ENCODE peak calls at places on chromosomes 7 and 10, in four cellular contexts. D is A549, T is HepG2, J is K562. N is an unnamed sample.

GRCh38 chr7:372939-373791 is 83.2 kb downstream of the FOXL3 start:
- DNase-seq in J (no peak), D (no peak), T (peak; percentile 92), N (peak; percentile 18)

GRCh38 chr10:70404906-70405824 is 1.2 kb downstream of the EIF4EBP2 start:
- DNase-seq in J (peak; percentile 48), D (peak; percentile 81), T (peak; percentile 83), N (peak; percentile 26)

GRCh38 chr7:151818674-151819519 is 58.0 kb downstream of the PRKAG2 start:
- DNase-seq in T (no peak), D (no peak), J (no peak), N (no peak)

GRCh38 chr7:155206286-155207020 is 91.2 kb upstream of the INSIG1 start:
- DNase-seq in T (no peak), J (peak; percentile 71), D (no peak), N (no peak)

GRCh38 chr7:98879198-98879988 is 1.1 kb downstream of the TRRAP start:
- DNase-seq in D (peak; percentile 51), J (peak; percentile 42), T (peak; percentile 72), N (no peak)

GRCh38 chr7:17521437-17521836 is 223.0 kb downstream of the AHR start:
- DNase-seq in J (no peak), T (no peak), D (no peak), N (no peak)

GRCh38 chr10:94630017-94630688 is 53.4 kb upstream of the CYP2C18 start:
- DNase-seq in D (peak; percentile 43), T (peak; percentile 21), J (peak; percentile 12), N (no peak)

GRCh38 chr7:46945328-46945727 is 636.6 kb downstream of the TNS3 start:
- DNase-seq in T (no peak), D (no peak), J (no peak), N (no peak)

GRCh38 chr7:22841954-22842353 is 19.3 kb upstream of the TOMM7 start:
- DNase-seq in D (no peak), T (no peak), J (no peak), N (peak; percentile 28)

GRCh38 chr7:92827464-92827863 is 8.9 kb downstream of the CDK6 start:
- DNase-seq in T (no peak), J (no peak), D (peak; percentile 27), N (no peak)

GRCh38 chr10:92290076-92290836 is 622 bp downstream of the CPEB3 start:
- DNase-seq in J (peak; percentile 15), T (peak; percentile 23), D (peak; percentile 43), N (no peak)

GRCh38 chr7:57867884-57868701 is 418.1 kb downstream of the ZNF716 start:
- DNase-seq in J (no peak), T (no peak), D (peak; percentile 10), N (no peak)

GRCh38 chr7:110544199-110544598 is 546.7 kb upstream of the LRRN3 start:
- DNase-seq in T (no peak), J (no peak), D (no peak), N (no peak)

GRCh38 chr10:46787321-46787615 is 124.0 kb upstream of the PTPN20 start:
- DNase-seq in J (peak; percentile 3), D (peak; percentile 46), T (peak; percentile 24), N (no peak)

GRCh38 chr7:876077-876971 is at the start of gene GET4:
- DNase-seq in D (peak; percentile 96), J (peak; percentile 89), T (peak; percentile 65), N (peak; percentile 97)

GRCh38 chr7:101442426-101443070 is 79.9 kb downstream of the COL26A1 start:
- DNase-seq in T (no peak), D (no peak), J (no peak), N (no peak)

GRCh38 chr7:30727061-30727945 is 24.6 kb upstream of the INMT start:
- DNase-seq in J (no peak), T (no peak), D (no peak), N (no peak)

GRCh38 chr7:134174797-134175261 is 47.7 kb downstream of the LRGUK start:
- DNase-seq in J (peak; percentile 61), T (peak; percentile 10), D (peak; percentile 83), N (no peak)

GRCh38 chr10:93189959-93190358 is 116.3 kb downstream of the CYP26A1 start:
- DNase-seq in D (no peak), T (no peak), J (no peak), N (no peak)

DNA sequence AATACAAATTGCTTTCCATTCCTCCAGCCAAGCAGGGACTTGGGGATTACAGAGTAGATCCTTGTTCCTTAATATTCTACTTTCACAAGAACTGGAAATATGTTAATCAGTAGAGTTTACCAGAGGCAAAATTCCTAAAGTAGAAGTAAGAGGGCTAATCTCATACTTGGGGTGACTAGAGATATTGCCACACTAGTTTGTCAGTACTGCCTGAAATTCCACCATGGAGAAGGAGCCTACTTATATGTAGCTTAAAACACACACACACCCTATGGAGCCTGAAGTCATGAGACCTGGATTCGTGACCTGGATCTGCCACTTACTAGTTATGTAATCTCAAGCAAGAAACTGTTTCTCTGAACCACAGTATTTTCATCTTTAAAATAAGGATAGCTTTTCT is 33.9 kb downstream of the STRIP2 start:
- DNase-seq in T (no peak), D (no peak), J (no peak), N (no peak)
- TF ChIP-seq NR3C1 in T (no peak), D (no peak), J (no peak), N (no peak)

GRCh38 chr7:148770004-148770403 is 71.3 kb downstream of the CUL1 start:
- DNase-seq in D (no peak), J (no peak), T (no peak), N (no peak)
- TF ChIP-seq MAX in D (no peak), J (no peak), T (no peak), N (no peak)

GRCh38 chr10:71985542-71986250 is 21.5 kb downstream of the CHST3 start:
- DNase-seq in J (no peak), D (no peak), T (no peak), N (no peak)

GRCh38 chr10:71984798-71985388 is 20.7 kb downstream of the CHST3 start:
- DNase-seq in D (no peak), J (no peak), T (no peak), N (no peak)

GRCh38 chr10:71995880-71996597 is 31.8 kb downstream of the CHST3 start:
- DNase-seq in D (no peak), T (no peak), J (no peak), N (no peak)

GRCh38 chr10:71989658-71990454 is 25.7 kb downstream of the CHST3 start:
- DNase-seq in J (no peak), D (no peak), T (no peak), N (no peak)

DNA sequence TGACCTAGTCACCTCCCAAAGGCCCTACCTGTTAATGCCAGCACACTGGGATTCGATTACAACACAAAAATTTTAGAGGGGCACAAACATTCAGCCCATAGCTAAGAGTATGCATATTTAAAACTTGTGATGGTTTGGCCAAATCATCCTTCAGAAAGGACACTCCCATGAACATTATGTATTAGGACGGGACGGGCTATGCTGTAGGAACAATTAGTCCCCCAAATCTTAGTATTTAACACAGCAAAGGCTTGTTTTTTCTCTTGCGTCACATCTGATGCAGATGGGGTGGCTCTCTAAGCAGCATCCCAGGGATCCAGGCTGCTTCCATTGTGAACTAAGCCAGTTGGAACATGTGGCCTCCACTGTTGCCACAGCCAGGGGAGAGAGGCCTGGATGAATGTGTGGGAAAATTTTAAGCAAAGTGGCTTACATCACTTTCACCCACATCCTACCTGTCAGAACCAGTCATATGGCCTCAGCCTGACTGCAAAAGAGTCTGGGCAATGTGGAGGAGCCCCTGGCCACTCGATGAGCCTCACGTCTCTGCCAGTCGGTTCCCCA is 26.6 kb downstream of the CHST3 start:
- DNase-seq in T (no peak), J (no peak), D (no peak), N (no peak)
- TF ChIP-seq NR3C1 in T (no peak), J (no peak), D (no peak), N (no peak)

GRCh38 chr7:24784292-24784691 is 27.0 kb upstream of the GSDME start:
- DNase-seq in T (no peak), D (no peak), J (no peak), N (no peak)

GRCh38 chr7:24786941-24787340 is 29.7 kb upstream of the GSDME start:
- DNase-seq in D (peak; percentile 86), T (no peak), J (no peak), N (no peak)

GRCh38 chr7:24786306-24786705 is 29.0 kb upstream of the GSDME start:
- DNase-seq in D (no peak), T (no peak), J (no peak), N (no peak)

GRCh38 chr7:24781106-24781505 is 23.8 kb upstream of the GSDME start:
- DNase-seq in D (no peak), J (no peak), T (no peak), N (no peak)

DNA sequence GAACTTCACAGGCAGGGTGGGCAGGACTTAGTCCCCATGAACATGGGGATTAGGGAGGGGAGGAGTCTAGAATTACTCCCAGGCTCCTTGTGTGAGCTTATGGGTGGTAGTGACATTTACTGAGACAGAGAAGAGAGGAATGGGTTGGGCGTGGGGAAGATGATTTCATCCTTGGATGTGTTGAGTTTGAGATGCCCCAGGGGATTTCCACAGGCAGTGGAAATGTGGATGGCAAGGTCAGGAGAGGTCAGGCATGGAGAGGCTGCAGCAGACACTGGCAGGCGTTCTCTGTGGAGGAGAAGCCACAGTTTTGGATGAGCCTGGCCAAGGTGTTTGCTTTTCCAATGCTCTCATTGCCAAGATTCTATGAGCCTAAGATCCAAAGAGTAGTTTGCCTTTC is 26.5 kb upstream of the GSDME start:
- DNase-seq in T (no peak), D (no peak), J (no peak), N (no peak)
- TF ChIP-seq MAX in T (no peak), D (no peak), J (no peak), N (no peak)